ENCODE peak calls at places on chromosomes 3 and 15, in seven cellular contexts. O is Jurkat, Clone E6-1; Y is body of pancreas; P is dorsolateral prefrontal cortex; T is tibial artery; H is M059J; Z is nephron progenitor cell. N is an unnamed sample.

GRCh38 chr3:116815831-116816588 is 106.4 kb downstream of the TUSC7 start:
- DNase-seq in O (no peak), Y (no peak), P (no peak), T (no peak), H (no peak), Z (no peak), N (no peak)

GRCh38 chr3:24890012-24890411 is 395.4 kb upstream of the THRB start:
- DNase-seq in O (no peak), Y (no peak), P (no peak), T (no peak), H (no peak), Z (no peak), N (no peak)

GRCh38 chr3:5187920-5188418 is 462 bp downstream of the EDEM1 start:
- DNase-seq in O (no peak), Y (peak), P (no peak), T (peak), H (peak), Z (peak), N (peak)

GRCh38 chr15:101556273-101556672 is 66.8 kb upstream of the PCSK6 start:
- DNase-seq in O (no peak), Y (no peak), P (no peak), T (no peak), H (no peak), Z (no peak), N (no peak)

GRCh38 chr3:123081718-123082369 is 15.0 kb downstream of the PDIA5 start:
- DNase-seq in O (peak), Y (no peak), P (no peak), T (no peak), H (no peak), Z (no peak), N (no peak)

GRCh38 chr3:41662288-41662687 is 299.6 kb downstream of the ULK4 start:
- DNase-seq in O (no peak), Y (no peak), P (no peak), T (no peak), H (no peak), Z (no peak), N (no peak)

GRCh38 chr3:178540184-178540583 is 3.9 kb downstream of the KCNMB2 start:
- DNase-seq in O (no peak), Y (no peak), P (no peak), T (no peak), H (no peak), Z (no peak), N (no peak)

GRCh38 chr15:85339976-85340665 is 40.3 kb upstream of the AKAP13 start:
- DNase-seq in O (no peak), Y (no peak), P (no peak), T (no peak), H (peak), Z (no peak), N (no peak)

GRCh38 chr15:100788080-100788730 is 91.4 kb upstream of the ALDH1A3 start:
- DNase-seq in O (no peak), Y (no peak), P (no peak), T (no peak), H (no peak), Z (no peak), N (no peak)

GRCh38 chr3:64815195-64815627 is 127.4 kb upstream of the ADAMTS9 start:
- DNase-seq in O (no peak), Y (no peak), P (no peak), T (no peak), H (no peak), Z (no peak), N (no peak)

GRCh38 chr15:20361091-20361490 is 180.5 kb downstream of the GOLGA6L6 start:
- DNase-seq in O (no peak), Y (no peak), P (no peak), T (no peak), H (no peak), Z (no peak), N (no peak)

GRCh38 chr15:82805994-82806406 is at the start of gene FSD2:
- DNase-seq in O (no peak), Y (no peak), P (no peak), T (no peak), H (no peak), Z (peak), N (no peak)

GRCh38 chr3:151307131-151307530 is 9.5 kb downstream of the GPR87 start:
- DNase-seq in O (no peak), Y (no peak), P (no peak), T (no peak), H (no peak), Z (no peak), N (no peak)

GRCh38 chr3:185059766-185060165 is 93.1 kb downstream of the C3orf70 start:
- DNase-seq in O (no peak), Y (no peak), P (no peak), T (no peak), H (no peak), Z (no peak), N (no peak)

GRCh38 chr3:87509401-87509800 is 233.0 kb upstream of the POU1F1 start:
- DNase-seq in O (no peak), Y (no peak), P (no peak), T (no peak), H (no peak), Z (no peak), N (no peak)

GRCh38 chr15:78398076-78398825 is 39.8 kb upstream of the IREB2 start:
- DNase-seq in O (no peak), Y (no peak), P (no peak), T (peak), H (no peak), Z (no peak), N (no peak)

GRCh38 chr15:87604857-87605446 is 651.6 kb downstream of the NTRK3 start:
- DNase-seq in O (peak), Y (no peak), P (no peak), T (no peak), H (peak), Z (peak), N (peak)

GRCh38 chr15:39596358-39597051 is 15.6 kb downstream of the THBS1 start:
- DNase-seq in O (no peak), Y (no peak), P (no peak), T (no peak), H (peak), Z (no peak), N (no peak)

GRCh38 chr15:39748276-39748675 is 34.4 kb downstream of the FSIP1 start:
- DNase-seq in O (no peak), Y (no peak), P (no peak), T (no peak), H (peak), Z (no peak), N (no peak)

GRCh38 chr15:40981186-40981585 is 27.9 kb downstream of the CHAC1 start:
- DNase-seq in O (no peak), Y (no peak), P (no peak), T (no peak), H (no peak), Z (no peak), N (no peak)

GRCh38 chr3:122956685-122957455 is 70.7 kb downstream of the SEMA5B start:
- DNase-seq in O (no peak), Y (no peak), P (no peak), T (peak), H (no peak), Z (no peak), N (no peak)

GRCh38 chr15:44102675-44103254 is 92.3 kb downstream of the FRMD5 start:
- DNase-seq in O (no peak), Y (no peak), P (peak), T (no peak), H (peak), Z (no peak), N (peak)

GRCh38 chr15:87720235-87720634 is 536.3 kb downstream of the NTRK3 start:
- DNase-seq in O (no peak), Y (no peak), P (no peak), T (no peak), H (no peak), Z (no peak), N (no peak)

GRCh38 chr15:80194914-80195313 is 42.1 kb downstream of the FAH start:
- DNase-seq in O (no peak), Y (no peak), P (no peak), T (no peak), H (no peak), Z (no peak), N (no peak)

GRCh38 chr3:111392911-111393351 is 149.1 kb upstream of the CD96 start:
- DNase-seq in O (peak), Y (no peak), P (no peak), T (no peak), H (peak), Z (no peak), N (no peak)

GRCh38 chr15:101126618-101127502 is 125.0 kb downstream of the CHSY1 start:
- DNase-seq in O (peak), Y (no peak), P (no peak), T (no peak), H (peak), Z (no peak), N (no peak)

GRCh38 chr15:58302832-58303231 is 129.0 kb upstream of the LIPC start:
- DNase-seq in O (no peak), Y (no peak), P (no peak), T (no peak), H (no peak), Z (no peak), N (no peak)

GRCh38 chr3:185737740-185738680 is 86.8 kb downstream of the IGF2BP2 start:
- DNase-seq in O (no peak), Y (no peak), P (no peak), T (no peak), H (no peak), Z (no peak), N (no peak)

GRCh38 chr3:150925751-150926201 is 20.5 kb upstream of the MINDY4B start:
- DNase-seq in O (peak), Y (peak), P (no peak), T (no peak), H (peak), Z (peak), N (no peak)

GRCh38 chr3:62559831-62560445 is 186.6 kb upstream of the FEZF2 start:
- DNase-seq in O (peak), Y (no peak), P (no peak), T (no peak), H (no peak), Z (no peak), N (no peak)

GRCh38 chr3:120642368-120642948 is 39.6 kb downstream of the HGD start:
- DNase-seq in O (peak), Y (no peak), P (no peak), T (no peak), H (peak), Z (no peak), N (no peak)